ENCODE peak calls at places on chromosomes 4 and X, in six cellular contexts. H is K562, Q is SK-N-SH, W is HCT116, T is GM12878, A is HepG2. P is an unnamed sample.

GRCh38 chr4:56728512-56728911 is 47.4 kb upstream of the HOPX start:
- DNase-seq in H (no peak), T (no peak), Q (no peak), A (no peak), W (no peak), P (peak)

GRCh38 chr4:105988671-105989070 is 93.4 kb downstream of the NPNT start:
- DNase-seq in H (no peak), T (no peak), W (no peak), Q (no peak), A (no peak), P (no peak)

GRCh38 chr4:117941611-117942010 is 92.7 kb upstream of the NDST3 start:
- DNase-seq in W (no peak), A (no peak), H (no peak), Q (no peak), T (no peak), P (no peak)

GRCh38 chr4:19832388-19832787 is 419.3 kb upstream of the SLIT2 start:
- DNase-seq in W (no peak), T (no peak), Q (no peak), A (no peak), H (no peak), P (no peak)

GRCh38 chrX:154431321-154431720 is 2.8 kb downstream of the ATP6AP1 start:
- DNase-seq in H (no peak), W (no peak), A (no peak), T (no peak), Q (no peak), P (no peak)

GRCh38 chr4:28686618-28687017 is 1826.0 kb downstream of the STIM2 start:
- DNase-seq in T (no peak), Q (peak), A (peak), W (peak), H (peak), P (no peak)

GRCh38 chr4:47933798-47934197 is 19.4 kb upstream of the NFXL1 start:
- DNase-seq in T (no peak), W (no peak), Q (peak), H (peak), A (peak), P (peak)

GRCh38 chr4:41426523-41426922 is 111.4 kb upstream of the LIMCH1 start:
- DNase-seq in Q (no peak), W (no peak), H (no peak), A (no peak), T (no peak), P (no peak)

GRCh38 chr4:23720556-23720955 is 169.3 kb downstream of the PPARGC1A start:
- DNase-seq in W (no peak), H (no peak), Q (no peak), T (no peak), A (no peak), P (peak)

GRCh38 chr4:146179784-146180405 is 4.4 kb downstream of the LSM6 start:
- DNase-seq in W (no peak), H (no peak), A (no peak), T (no peak), Q (no peak), P (no peak)

GRCh38 chrX:153800177-153800722 is 5.8 kb downstream of the SSR4 start:
- DNase-seq in W (no peak), H (no peak), T (no peak), A (no peak), Q (no peak), P (no peak)

GRCh38 chrX:153460826-153461225 is 9.6 kb downstream of the HAUS7 start:
- DNase-seq in H (peak), A (peak), Q (peak), T (no peak), W (no peak), P (no peak)

GRCh38 chrX:56728321-56728720 is 722 bp upstream of the NBDY start:
- DNase-seq in H (no peak), Q (no peak), T (no peak), A (no peak), W (no peak), P (no peak)

GRCh38 chrX:33045245-33045644 is 166.1 kb downstream of the DMD start:
- DNase-seq in H (no peak), A (no peak), Q (no peak), W (no peak), T (no peak), P (no peak)

GRCh38 chr4:6395466-6396228 is 76.8 kb downstream of the PPP2R2C start:
- DNase-seq in Q (no peak), T (no peak), W (no peak), H (no peak), A (no peak), P (no peak)

GRCh38 chrX:41014776-41015175 is 70.5 kb upstream of the USP9X start:
- DNase-seq in H (no peak), A (no peak), T (no peak), Q (no peak), W (peak), P (no peak)
- TF ChIP-seq JUND in H (no peak), A (no peak), T (no peak), Q (no peak), W (peak), P (no peak)

GRCh38 chr4:55546633-55547460 is at the start of gene CLOCK:
- DNase-seq in A (peak), H (peak), T (no peak), Q (peak), W (peak), P (peak)

GRCh38 chr4:55547918-55548317 is 1.2 kb upstream of the CLOCK start:
- DNase-seq in H (no peak), Q (no peak), A (no peak), W (no peak), T (no peak), P (no peak)

GRCh38 chr4:55547461-55547770 is 707 bp upstream of the CLOCK start:
- DNase-seq in A (no peak), Q (peak), H (no peak), T (no peak), W (no peak), P (no peak)

GRCh38 chr4:55553442-55553841 is 6.7 kb upstream of the CLOCK start:
- DNase-seq in W (no peak), T (no peak), H (no peak), A (peak), Q (no peak), P (peak)

GRCh38 chr4:55549888-55550287 is 3.2 kb upstream of the CLOCK start:
- DNase-seq in H (no peak), T (no peak), Q (no peak), W (peak), A (no peak), P (no peak)
- TF ChIP-seq JUND in H (peak), T (no peak), Q (peak), W (peak), A (no peak), P (no peak)

DNA sequence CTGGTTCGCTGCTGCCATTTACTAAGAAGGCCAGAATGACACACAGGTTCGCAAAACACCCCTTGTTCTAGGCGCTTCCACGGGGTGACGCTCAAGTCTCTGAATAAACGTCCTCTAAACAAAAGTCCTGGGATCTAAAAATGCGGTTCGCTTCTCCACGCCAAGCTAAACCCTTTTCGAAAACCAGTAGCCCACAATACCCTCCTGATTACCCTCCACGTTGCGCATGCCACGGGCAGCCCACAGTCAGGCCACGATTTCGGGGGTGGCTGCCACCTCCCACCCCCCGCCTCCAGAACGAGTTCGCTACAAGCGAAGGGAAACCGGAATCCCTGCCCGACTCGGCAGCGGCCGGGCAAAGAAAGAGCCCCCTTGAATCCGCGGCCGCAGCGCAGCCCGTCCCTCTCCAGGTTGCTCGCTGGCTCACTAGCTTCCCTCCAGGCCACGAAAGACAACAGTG is 423 bp downstream of the RPL39 start:
- DNase-seq in W (no peak), Q (peak), H (no peak), T (no peak), A (peak), P (no peak)
- TF ChIP-seq JUND in W (no peak), Q (no peak), H (no peak), T (no peak), A (no peak), P (no peak)

DNA sequence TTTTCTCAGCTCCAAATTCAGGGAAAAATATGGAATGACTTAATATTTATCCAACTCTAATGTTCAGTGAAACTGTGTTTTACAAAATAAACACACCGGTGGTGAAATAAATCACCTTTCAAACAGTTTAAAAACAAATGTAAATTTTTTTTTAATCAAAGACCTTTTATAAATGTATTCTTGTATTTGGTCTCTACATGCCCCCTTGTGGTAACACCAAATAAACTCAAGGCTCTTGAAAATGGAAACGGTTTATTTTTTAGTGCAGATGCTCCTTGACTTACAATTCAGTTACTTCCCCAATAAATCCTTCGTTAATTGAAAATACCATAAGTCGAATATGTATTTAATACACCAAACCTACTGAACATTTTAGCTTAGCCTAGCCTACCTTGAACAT is 45.9 kb upstream of the ITM2A start:
- DNase-seq in Q (peak), T (no peak), H (no peak), A (peak), W (no peak), P (no peak)
- TF ChIP-seq JUND in Q (no peak), T (no peak), H (no peak), A (no peak), W (no peak), P (no peak)

DNA sequence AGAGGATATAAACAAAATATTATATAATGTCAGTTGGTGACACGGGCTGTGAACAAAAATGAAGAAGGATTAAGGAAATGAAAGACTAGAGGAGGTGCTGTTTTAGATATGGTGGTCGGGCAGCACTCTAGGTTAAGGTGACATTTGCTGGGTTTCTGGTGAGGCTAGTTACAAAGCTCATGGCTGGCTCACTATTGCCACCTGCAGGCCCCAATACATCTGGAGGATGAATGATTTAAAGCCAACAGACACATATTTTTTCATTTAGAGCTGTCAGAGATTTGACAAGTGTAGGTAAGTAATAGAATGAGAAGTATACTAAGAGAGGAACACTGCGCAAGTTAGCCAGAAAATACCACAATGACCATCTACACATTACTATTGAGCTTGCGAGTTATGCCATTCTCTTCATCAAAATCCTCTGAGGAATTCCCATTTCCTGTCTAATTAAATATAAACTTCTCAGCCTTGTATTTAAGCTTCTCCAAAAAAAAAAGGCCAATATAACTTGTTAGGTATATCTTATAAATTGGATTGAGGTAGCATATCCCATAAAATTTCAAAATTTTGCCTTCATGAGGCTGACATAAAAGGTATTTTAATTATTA is 6.4 kb upstream of the FGG start:
- DNase-seq in T (peak), Q (peak), H (no peak), A (peak), W (peak), P (peak)
- TF ChIP-seq JUND in T (no peak), Q (no peak), H (no peak), A (no peak), W (no peak), P (no peak)

P was measured in T47D.